ENCODE peak calls at places on chromosomes 1 and 21, in five cellular contexts. D, J, H, U and S are unnamed samples.

GRCh38 chr1:244963231-244963826 is 99.0 kb upstream of the HNRNPU start:
- DNase-seq in D (no peak), J (no peak), H (no peak), U (no peak), S (no peak)

GRCh38 chr1:9340172-9340854 is 47.6 kb downstream of the SPSB1 start:
- DNase-seq in D (no peak), J (no peak), H (no peak), U (no peak), S (no peak)

GRCh38 chr1:10890391-10891073 is 94.1 kb upstream of the CASZ1 start:
- DNase-seq in D (no peak), J (no peak), H (no peak), U (no peak), S (no peak)

GRCh38 chr1:23804183-23804582 is 3.6 kb upstream of the GALE start:
- DNase-seq in D (no peak), J (no peak), H (no peak), U (no peak), S (no peak)

GRCh38 chr1:46605242-46605641 is 1.2 kb upstream of the MKNK1 start:
- DNase-seq in D (no peak), J (no peak), H (no peak), U (no peak), S (peak)

GRCh38 chr1:71307451-71307850 is 226.6 kb upstream of the ZRANB2 start:
- DNase-seq in D (no peak), J (peak), H (no peak), U (no peak), S (no peak)

GRCh38 chr21:21622460-21623234 is 624.4 kb downstream of the NCAM2 start:
- DNase-seq in D (no peak), J (no peak), H (no peak), U (no peak), S (no peak)

GRCh38 chr1:243851765-243852164 is 1.7 kb upstream of the AKT3 start:
- DNase-seq in D (no peak), J (peak), H (no peak), U (no peak), S (no peak)

GRCh38 chr1:73813726-73814125 is 384.2 kb downstream of the LRRIQ3 start:
- DNase-seq in D (no peak), J (peak), H (no peak), U (no peak), S (no peak)

GRCh38 chr1:79603862-79604261 is 597.3 kb upstream of the ADGRL4 start:
- DNase-seq in D (no peak), J (no peak), H (peak), U (no peak), S (no peak)

GRCh38 chr1:52142220-52143153 is 598 bp downstream of the ZFYVE9 start:
- DNase-seq in D (peak), J (peak), H (peak), U (peak), S (peak)

GRCh38 chr1:203268901-203269653 is 36.2 kb upstream of the BTG2 start:
- DNase-seq in D (no peak), J (peak), H (peak), U (no peak), S (peak)

GRCh38 chr1:17167783-17168479 is 37.0 kb upstream of the PADI1 start:
- DNase-seq in D (no peak), J (no peak), H (no peak), U (no peak), S (no peak)

GRCh38 chr1:113434081-113434873 is 44.0 kb downstream of the MAGI3 start:
- DNase-seq in D (no peak), J (no peak), H (peak), U (no peak), S (no peak)

GRCh38 chr1:21139601-21140000 is 37.1 kb downstream of the EIF4G3 start:
- DNase-seq in D (no peak), J (no peak), H (no peak), U (no peak), S (no peak)

GRCh38 chr1:223260712-223261111 is 103.3 kb downstream of the SUSD4 start:
- DNase-seq in D (no peak), J (no peak), H (no peak), U (no peak), S (no peak)

GRCh38 chr1:3774503-3775247 is 2.1 kb downstream of the SMIM1 start:
- DNase-seq in D (no peak), J (no peak), H (no peak), U (no peak), S (no peak)